ENCODE peak calls at places on chromosomes 16 and 17, in five cellular contexts. O is brain microvascular endothelial cell, T is progenitor cell of endocrine pancreas, N is ascending aorta, F is ovary. C is an unnamed sample.

GRCh38 chr17:16987830-16988601 is 16.1 kb upstream of the TNFRSF13B start:
- DNase-seq in O (peak; percentile 86), T (no peak), F (no peak), N (peak; percentile 54), C (no peak)

GRCh38 chr17:57539528-57540301 is 205.4 kb downstream of the CCDC182 start:
- DNase-seq in N (no peak), F (no peak), T (no peak), O (no peak), C (no peak)

GRCh38 chr17:78562734-78563133 is 14.5 kb downstream of the DNAH17 start:
- DNase-seq in O (no peak), T (no peak), N (no peak), F (no peak), C (no peak)

GRCh38 chr17:64355536-64356303 is 34.9 kb downstream of the PECAM1 start:
- DNase-seq in F (no peak), N (no peak), O (no peak), T (no peak), C (no peak)

GRCh38 chr17:74408262-74408661 is 23.6 kb upstream of the GPRC5C start:
- DNase-seq in T (no peak), N (no peak), O (peak; percentile 11), F (no peak), C (no peak)

GRCh38 chr17:64384253-64385186 is 6.1 kb downstream of the PECAM1 start:
- DNase-seq in O (no peak), N (no peak), T (no peak), F (no peak), C (no peak)

GRCh38 chr17:1643999-1644492 is 1.5 kb downstream of the SCARF1 start:
- DNase-seq in F (no peak), N (no peak), T (no peak), O (no peak), C (no peak)

GRCh38 chr17:77424585-77425344 is 284.0 kb downstream of the SEC14L1 start:
- DNase-seq in F (peak; percentile 98), T (no peak), O (peak; percentile 89), N (no peak), C (peak; percentile 69)

GRCh38 chr17:35210741-35211140 is 16.5 kb upstream of the SLC35G3 start:
- DNase-seq in T (no peak), O (no peak), N (no peak), F (no peak), C (no peak)

GRCh38 chr17:60525347-60525623 is 757 bp downstream of the APPBP2 start:
- DNase-seq in O (no peak), N (no peak), F (no peak), T (no peak), C (no peak)

GRCh38 chr17:78823282-78824046 is 17.1 kb downstream of the USP36 start:
- DNase-seq in N (no peak), T (no peak), O (no peak), F (no peak), C (no peak)

GRCh38 chr17:68849673-68850260 is 105.4 kb downstream of the ABCA8 start:
- DNase-seq in T (no peak), O (no peak), N (no peak), F (no peak), C (no peak)

GRCh38 chr16:22318690-22319358 is 21.6 kb downstream of the POLR3E start:
- DNase-seq in O (peak; percentile 28), F (peak; percentile 25), N (no peak), T (no peak), C (no peak)

DNA sequence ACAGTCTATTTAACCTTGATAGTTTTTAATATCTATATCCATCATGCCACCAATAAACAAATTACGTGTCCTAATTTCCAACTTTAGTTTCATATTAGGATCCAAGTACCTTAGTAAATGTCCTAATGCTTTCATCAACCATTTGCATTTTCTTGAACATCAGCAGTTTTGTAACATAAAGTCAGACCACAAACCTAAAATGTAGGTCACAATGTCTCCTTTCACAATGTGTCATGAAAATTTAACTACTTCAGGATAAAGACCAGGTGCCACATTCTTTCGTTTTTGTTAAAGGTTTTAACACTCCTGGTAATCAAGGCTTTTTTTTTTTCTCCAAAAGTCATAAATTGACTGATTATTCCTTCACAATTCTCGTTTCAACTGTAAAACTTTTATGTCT is 310.7 kb upstream of the PMFBP1 start:
- DNase-seq in O (no peak), N (no peak), T (no peak), F (no peak), C (no peak)
- TF ChIP-seq CTCF in O (no peak), N (no peak), T (no peak), F (no peak), C (no peak)

GRCh38 chr16:84048306-84048705 is 5.7 kb upstream of the SLC38A8 start:
- DNase-seq in O (no peak), F (no peak), N (no peak), T (peak; percentile 32), C (no peak)
- TF ChIP-seq CTCF in O (peak; percentile 30), F (no peak), N (no peak), T (peak; percentile 56), C (no peak)

GRCh38 chr17:45398800-45399199 is 33.9 kb downstream of the ARHGAP27 start:
- DNase-seq in T (no peak), F (no peak), O (no peak), N (no peak), C (no peak)
- TF ChIP-seq CTCF in T (no peak), F (no peak), O (peak; percentile 26), N (no peak), C (no peak)

GRCh38 chr16:53415504-53415903 is 18.8 kb upstream of the RBL2 start:
- DNase-seq in O (no peak), T (no peak), F (no peak), N (no peak), C (no peak)
- TF ChIP-seq CTCF in O (no peak), T (no peak), F (no peak), N (no peak), C (no peak)

DNA sequence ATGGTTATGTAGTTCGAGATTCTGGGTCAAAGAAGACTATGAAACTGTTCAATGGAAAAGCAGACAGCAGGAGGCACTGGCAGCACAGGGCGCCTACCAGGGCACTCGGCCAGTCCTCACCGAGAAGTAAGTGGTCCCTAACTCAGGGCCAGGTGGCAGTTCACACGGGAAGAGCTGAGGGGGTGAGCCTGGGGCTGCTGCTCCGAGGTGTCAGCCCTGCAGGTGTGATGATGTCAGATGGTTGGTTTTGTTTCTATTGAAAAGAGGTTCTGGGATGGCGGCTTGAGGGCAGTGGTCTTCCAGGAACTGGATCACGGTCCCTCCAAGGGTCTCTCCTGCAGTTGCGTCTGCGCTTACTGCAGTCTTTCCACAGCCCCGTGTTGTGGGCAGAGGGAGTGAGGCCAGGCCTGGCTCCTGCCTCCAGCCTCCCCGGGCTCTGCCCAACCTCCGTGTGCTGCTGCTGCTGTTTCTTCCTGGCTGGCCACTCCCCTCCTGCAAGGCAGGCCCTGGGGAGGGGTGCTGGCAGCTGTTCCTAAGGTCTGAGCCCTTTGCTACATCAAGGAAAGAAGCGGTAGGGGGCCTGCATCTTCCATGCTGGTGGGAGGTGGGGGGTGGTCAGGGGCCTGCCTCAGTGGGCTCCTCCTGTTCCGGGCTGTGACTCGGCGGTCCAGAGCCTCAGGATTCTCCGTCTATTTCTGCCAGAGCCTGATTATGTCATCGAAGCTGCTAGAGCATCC is 22.6 kb downstream of the RNF213 start:
- DNase-seq in N (no peak), F (no peak), T (no peak), O (no peak), C (no peak)
- TF ChIP-seq CTCF in N (no peak), F (no peak), T (no peak), O (no peak), C (no peak)

GRCh38 chr16:56281256-56281805 is 90.0 kb downstream of the GNAO1 start:
- DNase-seq in F (no peak), O (peak; percentile 11), N (no peak), T (no peak), C (no peak)
- TF ChIP-seq CTCF in F (no peak), O (peak; percentile 68), N (no peak), T (peak; percentile 41), C (no peak)